ENCODE peak calls at places on chromosome 11, in seven cellular contexts. J is effector CD4-positive, alpha-beta T cell; I is M059J; M is lower leg skin; V is activated T-cell treated with anti-CD3 and anti-CD28 coated beads for 24 hours; H is heart right ventricle; C is nucleus accumbens. Y is an unnamed sample.

GRCh38 chr11:120912915-120913314 is 111.0 kb upstream of the TBCEL start:
- DNase-seq in M (no peak), I (no peak), J (no peak), H (no peak), C (no peak), V (no peak), Y (no peak)

GRCh38 chr11:19071255-19071654 is 10.7 kb upstream of the MRGPRX2 start:
- DNase-seq in I (peak), V (peak), H (peak), C (peak), M (peak), J (peak), Y (peak)

GRCh38 chr11:104541706-104542105 is 356.6 kb downstream of the CASP12 start:
- DNase-seq in M (no peak), H (no peak), J (no peak), V (no peak), C (no peak), I (no peak), Y (no peak)

GRCh38 chr11:6695377-6695776 is 12.2 kb upstream of the MRPL17 start:
- DNase-seq in J (no peak), M (no peak), H (peak), C (no peak), V (no peak), I (peak), Y (no peak)

GRCh38 chr11:64725601-64726139 is 2.7 kb upstream of the NRXN2 start:
- DNase-seq in H (no peak), V (no peak), C (no peak), I (no peak), M (no peak), J (no peak), Y (no peak)

GRCh38 chr11:123429851-123430735 is at the start of gene GRAMD1B:
- DNase-seq in C (peak), M (no peak), J (peak), H (peak), V (peak), I (peak), Y (peak)

GRCh38 chr11:6531267-6531752 is 34.2 kb downstream of the DNHD1 start:
- DNase-seq in M (no peak), H (peak), J (no peak), V (no peak), C (peak), I (peak), Y (no peak)

GRCh38 chr11:132054822-132055221 is 684.4 kb downstream of the NTM start:
- DNase-seq in I (peak), V (no peak), M (no peak), J (no peak), H (no peak), C (no peak), Y (no peak)

GRCh38 chr11:57324154-57324885 is 432 bp downstream of the TNKS1BP1 start:
- DNase-seq in C (peak), J (peak), M (peak), I (peak), H (peak), V (no peak), Y (peak)

GRCh38 chr11:116840224-116840745 is 2.9 kb upstream of the APOA1 start:
- DNase-seq in I (no peak), C (peak), H (no peak), M (no peak), J (no peak), V (no peak), Y (no peak)

GRCh38 chr11:5131584-5132335 is 6.4 kb downstream of the OR52A5 start:
- DNase-seq in I (no peak), H (no peak), J (no peak), M (no peak), C (no peak), V (no peak), Y (no peak)

GRCh38 chr11:8338138-8338537 is 74.5 kb upstream of the LMO1 start:
- DNase-seq in I (peak), J (no peak), C (peak), H (peak), V (no peak), M (no peak), Y (no peak)

GRCh38 chr11:111514216-111515031 is at the start of gene HOATZ:
- DNase-seq in I (no peak), M (no peak), V (no peak), H (no peak), C (peak), J (no peak), Y (no peak)

GRCh38 chr11:119377961-119378667 is 3.4 kb downstream of the USP2 start:
- DNase-seq in J (no peak), I (no peak), V (no peak), C (no peak), H (no peak), M (no peak), Y (no peak)

GRCh38 chr11:61777234-61778090 is 14.9 kb downstream of the TMEM258 start:
- DNase-seq in V (peak), I (no peak), J (peak), H (peak), M (no peak), C (no peak), Y (no peak)

GRCh38 chr11:46635557-46636139 is 18.3 kb downstream of the ATG13 start:
- DNase-seq in J (no peak), H (no peak), V (no peak), M (no peak), I (no peak), C (no peak), Y (no peak)

GRCh38 chr11:72984448-72985077 is 157.6 kb downstream of the FCHSD2 start:
- DNase-seq in M (no peak), H (no peak), J (no peak), I (no peak), V (no peak), C (no peak), Y (no peak)

GRCh38 chr11:3834349-3835099 is 6.2 kb downstream of the RHOG start:
- DNase-seq in V (no peak), J (no peak), H (peak), C (peak), M (no peak), I (no peak), Y (no peak)

GRCh38 chr11:114774599-114775365 is 96.5 kb downstream of the NXPE2 start:
- DNase-seq in M (no peak), V (no peak), H (peak), C (peak), I (peak), J (no peak), Y (no peak)

GRCh38 chr11:63682045-63682915 is 980 bp downstream of the RTN3 start:
- DNase-seq in M (no peak), C (peak), J (no peak), H (peak), V (no peak), I (peak), Y (peak)

GRCh38 chr11:65506770-65507485 is 8.1 kb downstream of the MALAT1 start:
- DNase-seq in I (peak), M (no peak), H (no peak), V (no peak), J (no peak), C (no peak), Y (no peak)

GRCh38 chr11:122646549-122647340 is 8.8 kb upstream of the UBASH3B start:
- DNase-seq in I (peak), J (no peak), M (no peak), C (no peak), V (no peak), H (no peak), Y (no peak)

GRCh38 chr11:1221848-1222311 is 986 bp upstream of the MUC5B start:
- DNase-seq in M (no peak), J (no peak), I (no peak), C (no peak), V (no peak), H (no peak), Y (no peak)

GRCh38 chr11:13140028-13140870 is 131.1 kb downstream of the RASSF10 start:
- DNase-seq in M (no peak), I (peak), J (no peak), V (no peak), C (no peak), H (no peak), Y (no peak)

Y was measured in uterus.